ENCODE peak calls at places on chromosome 3, in six cellular contexts. M, P, F, A, U and T are unnamed samples.

GRCh38 chr3:14371573-14372474 is 30.6 kb upstream of the SLC6A6 start:
- DNase-seq in P (peak; percentile 71), M (peak; percentile 75), F (no peak), A (no peak), U (no peak), T (peak; percentile 89)

GRCh38 chr3:9883676-9884554 is 3.9 kb upstream of the CIDEC start:
- DNase-seq in A (no peak), F (no peak), U (no peak), P (no peak), M (no peak), T (no peak)

GRCh38 chr3:38331257-38332022 is 15.1 kb upstream of the XYLB start:
- DNase-seq in P (no peak), A (no peak), U (no peak), M (no peak), F (no peak), T (no peak)

GRCh38 chr3:25047058-25047457 is 381.0 kb upstream of the RARB start:
- DNase-seq in M (no peak), U (no peak), A (no peak), F (no peak), P (no peak), T (no peak)

GRCh38 chr3:52205727-52206372 is 7.9 kb downstream of the ALAS1 start:
- DNase-seq in U (no peak), M (no peak), P (no peak), A (no peak), F (no peak), T (no peak)

GRCh38 chr3:119237299-119237698 is 3.4 kb downstream of the B4GALT4 start:
- DNase-seq in F (no peak), A (no peak), P (no peak), U (no peak), M (no peak), T (no peak)

GRCh38 chr3:192801985-192802384 is 74.6 kb upstream of the FGF12 start:
- DNase-seq in A (no peak), P (no peak), U (no peak), M (no peak), F (no peak), T (no peak)

GRCh38 chr3:113431811-113432210 is 9.5 kb downstream of the CFAP44 start:
- DNase-seq in F (no peak), A (no peak), M (no peak), U (no peak), P (no peak), T (no peak)

GRCh38 chr3:140430494-140430893 is 247.4 kb upstream of the TRIM42 start:
- DNase-seq in F (no peak), A (no peak), U (no peak), P (no peak), M (no peak), T (no peak)

GRCh38 chr3:48625600-48625999 is 4.0 kb upstream of the TMEM89 start:
- DNase-seq in F (no peak), U (no peak), M (no peak), P (no peak), A (no peak), T (no peak)

GRCh38 chr3:9508781-9509180 is 44.8 kb downstream of the LHFPL4 start:
- DNase-seq in A (no peak), F (no peak), U (no peak), P (no peak), M (no peak), T (no peak)

GRCh38 chr3:72938471-72939265 is 50.8 kb downstream of the GXYLT2 start:
- DNase-seq in P (peak; percentile 84), M (peak; percentile 49), U (peak; percentile 4), A (peak; percentile 21), F (peak; percentile 12), T (peak; percentile 29)

GRCh38 chr3:102006812-102007485 is 157.6 kb downstream of the NFKBIZ start:
- DNase-seq in F (no peak), A (no peak), M (peak; percentile 27), P (peak; percentile 53), U (no peak), T (no peak)

GRCh38 chr3:149015383-149015782 is 24.0 kb downstream of the GYG1 start:
- DNase-seq in M (no peak), A (no peak), F (no peak), U (no peak), P (no peak), T (no peak)

GRCh38 chr3:172542089-172542488 is 18.9 kb upstream of the TNFSF10 start:
- DNase-seq in U (no peak), F (no peak), M (no peak), A (no peak), P (no peak), T (no peak)

GRCh38 chr3:113086506-113087461 is 96.0 kb downstream of the GTPBP8 start:
- DNase-seq in U (no peak), F (peak; percentile 46), A (no peak), M (no peak), P (no peak), T (no peak)

GRCh38 chr3:17055374-17056276 is 170.9 kb downstream of the PLCL2 start:
- DNase-seq in A (no peak), F (no peak), P (no peak), U (no peak), M (no peak), T (no peak)

GRCh38 chr3:154122096-154122911 is 1.1 kb downstream of the ARHGEF26 start:
- DNase-seq in M (peak; percentile 28), U (no peak), P (peak; percentile 57), F (peak; percentile 25), A (no peak), T (peak; percentile 54)

GRCh38 chr3:194124221-194124620 is 11.7 kb upstream of the HES1 start:
- DNase-seq in U (no peak), M (no peak), A (no peak), F (no peak), P (no peak), T (no peak)

GRCh38 chr3:29853841-29854397 is 573.0 kb downstream of the RBMS3 start:
- DNase-seq in F (no peak), A (no peak), M (no peak), U (no peak), P (no peak), T (no peak)

GRCh38 chr3:63333815-63334214 is 55.7 kb downstream of the SYNPR start:
- DNase-seq in F (no peak), U (no peak), P (no peak), M (no peak), A (no peak), T (peak; percentile 8)

GRCh38 chr3:10557783-10558373 is 52.5 kb upstream of the ATP2B2 start:
- DNase-seq in A (no peak), U (no peak), F (no peak), P (peak; percentile 32), M (no peak), T (no peak)

GRCh38 chr3:129688310-129688895 is 81.9 kb upstream of the PLXND1 start:
- DNase-seq in A (no peak), P (peak; percentile 51), F (peak; percentile 57), M (peak; percentile 83), U (no peak), T (no peak)

GRCh38 chr3:197730200-197730599 is 6.5 kb downstream of the RUBCN start:
- DNase-seq in A (no peak), F (no peak), M (no peak), U (no peak), P (peak; percentile 82), T (no peak)

GRCh38 chr3:88991496-88991895 is 115.9 kb upstream of the EPHA3 start:
- DNase-seq in M (no peak), P (no peak), A (no peak), F (no peak), U (no peak), T (no peak)

GRCh38 chr3:187403768-187404270 is 35.6 kb downstream of the RTP4 start:
- DNase-seq in F (no peak), P (peak; percentile 82), A (peak; percentile 44), M (no peak), U (no peak), T (peak; percentile 71)

GRCh38 chr3:59192473-59192872 is 142.6 kb upstream of the CFAP20DC start:
- DNase-seq in A (no peak), M (no peak), U (no peak), P (peak; percentile 37), F (no peak), T (no peak)

GRCh38 chr3:117671707-117672318 is 962.2 kb downstream of the TUSC7 start:
- DNase-seq in P (no peak), F (no peak), A (no peak), U (no peak), M (peak; percentile 6), T (no peak)

GRCh38 chr3:55538158-55538557 is 51.1 kb upstream of the WNT5A start:
- DNase-seq in P (no peak), F (peak; percentile 40), M (no peak), A (no peak), U (no peak), T (no peak)

GRCh38 chr3:141686477-141687280 is 51.4 kb upstream of the RNF7 start:
- DNase-seq in A (peak; percentile 62), P (peak; percentile 73), F (no peak), U (no peak), M (peak; percentile 35), T (peak; percentile 39)